ENCODE peak calls at places on chromosomes 5 and 9, in six cellular contexts. One of them, this sample, is unnamed.

GRCh38 chr9:72305102-72305546 is 59.9 kb downstream of the ZFAND5 start:
- DNase-seq in tibial nerve: peak
- DNase-seq in astrocyte of the spinal cord: no peak
- DNase-seq in neuronal stem cell: peak
- DNase-seq in gastrocnemius medialis: peak
- DNase-seq in aorta: peak
- DNase-seq in this sample: peak

GRCh38 chr5:105274079-105274478 is 1711.5 kb upstream of the NUDT12 start:
- DNase-seq in tibial nerve: no peak
- DNase-seq in astrocyte of the spinal cord: no peak
- DNase-seq in neuronal stem cell: no peak
- DNase-seq in aorta: no peak
- DNase-seq in gastrocnemius medialis: no peak
- DNase-seq in this sample: no peak

GRCh38 chr5:140833993-140834392 is at the start of gene PCDHA7:
- DNase-seq in gastrocnemius medialis: no peak
- DNase-seq in neuronal stem cell: no peak
- DNase-seq in astrocyte of the spinal cord: peak
- DNase-seq in tibial nerve: no peak
- DNase-seq in aorta: no peak
- DNase-seq in this sample: no peak

GRCh38 chr5:44365351-44365750 is 23.9 kb downstream of the FGF10 start:
- DNase-seq in tibial nerve: no peak
- DNase-seq in gastrocnemius medialis: no peak
- DNase-seq in astrocyte of the spinal cord: peak
- DNase-seq in neuronal stem cell: no peak
- DNase-seq in aorta: no peak
- DNase-seq in this sample: no peak

GRCh38 chr5:34898258-34898895 is 16.9 kb downstream of the RAD1 start:
- DNase-seq in neuronal stem cell: peak
- DNase-seq in gastrocnemius medialis: peak
- DNase-seq in astrocyte of the spinal cord: peak
- DNase-seq in tibial nerve: peak
- DNase-seq in aorta: peak
- DNase-seq in this sample: peak

GRCh38 chr5:34530637-34531036 is 125.5 kb upstream of the RAI14 start:
- DNase-seq in neuronal stem cell: no peak
- DNase-seq in tibial nerve: no peak
- DNase-seq in aorta: no peak
- DNase-seq in gastrocnemius medialis: no peak
- DNase-seq in astrocyte of the spinal cord: peak
- DNase-seq in this sample: no peak

GRCh38 chr9:131641618-131642495 is 96.5 kb downstream of the PRRT1B start:
- DNase-seq in gastrocnemius medialis: no peak
- DNase-seq in neuronal stem cell: no peak
- DNase-seq in astrocyte of the spinal cord: peak
- DNase-seq in aorta: peak
- DNase-seq in tibial nerve: peak
- DNase-seq in this sample: peak

GRCh38 chr9:135958485-135958884 is 2.7 kb downstream of the UBAC1 start:
- DNase-seq in tibial nerve: no peak
- DNase-seq in aorta: peak
- DNase-seq in astrocyte of the spinal cord: no peak
- DNase-seq in neuronal stem cell: no peak
- DNase-seq in gastrocnemius medialis: peak
- DNase-seq in this sample: no peak

GRCh38 chr9:36603006-36603405 is 30.3 kb downstream of the MELK start:
- DNase-seq in gastrocnemius medialis: no peak
- DNase-seq in aorta: no peak
- DNase-seq in tibial nerve: no peak
- DNase-seq in astrocyte of the spinal cord: peak
- DNase-seq in neuronal stem cell: no peak
- DNase-seq in this sample: no peak

GRCh38 chr9:91034976-91035824 is 233.6 kb downstream of the SYK start:
- DNase-seq in tibial nerve: no peak
- DNase-seq in aorta: no peak
- DNase-seq in gastrocnemius medialis: no peak
- DNase-seq in astrocyte of the spinal cord: no peak
- DNase-seq in neuronal stem cell: no peak
- DNase-seq in this sample: no peak

GRCh38 chr5:139696894-139697658 is 48.9 kb downstream of the CXXC5 start:
- DNase-seq in gastrocnemius medialis: no peak
- DNase-seq in neuronal stem cell: no peak
- DNase-seq in aorta: peak
- DNase-seq in astrocyte of the spinal cord: peak
- DNase-seq in tibial nerve: peak
- DNase-seq in this sample: peak

GRCh38 chr5:57764479-57765089 is 282.0 kb upstream of the ACTBL2 start:
- DNase-seq in tibial nerve: no peak
- DNase-seq in gastrocnemius medialis: no peak
- DNase-seq in aorta: no peak
- DNase-seq in neuronal stem cell: no peak
- DNase-seq in astrocyte of the spinal cord: no peak
- DNase-seq in this sample: no peak

GRCh38 chr5:67289763-67290521 is 93.3 kb upstream of the CD180 start:
- DNase-seq in gastrocnemius medialis: no peak
- DNase-seq in neuronal stem cell: no peak
- DNase-seq in tibial nerve: peak
- DNase-seq in astrocyte of the spinal cord: no peak
- DNase-seq in aorta: no peak
- DNase-seq in this sample: peak

GRCh38 chr9:101601904-101602765 is 7.4 kb upstream of the PPP3R2 start:
- DNase-seq in astrocyte of the spinal cord: peak
- DNase-seq in gastrocnemius medialis: no peak
- DNase-seq in tibial nerve: peak
- DNase-seq in neuronal stem cell: peak
- DNase-seq in aorta: no peak
- DNase-seq in this sample: no peak

GRCh38 chr9:19946446-19947109 is 157.7 kb upstream of the SLC24A2 start:
- DNase-seq in astrocyte of the spinal cord: peak
- DNase-seq in neuronal stem cell: no peak
- DNase-seq in tibial nerve: no peak
- DNase-seq in aorta: no peak
- DNase-seq in gastrocnemius medialis: no peak
- DNase-seq in this sample: no peak

GRCh38 chr5:16995372-16995771 is 59.3 kb upstream of the MYO10 start:
- DNase-seq in astrocyte of the spinal cord: peak
- DNase-seq in tibial nerve: no peak
- DNase-seq in aorta: no peak
- DNase-seq in neuronal stem cell: no peak
- DNase-seq in gastrocnemius medialis: no peak
- DNase-seq in this sample: no peak

GRCh38 chr5:74516217-74516636 is 124.3 kb downstream of the ENC1 start:
- DNase-seq in tibial nerve: no peak
- DNase-seq in neuronal stem cell: no peak
- DNase-seq in astrocyte of the spinal cord: peak
- DNase-seq in gastrocnemius medialis: no peak
- DNase-seq in aorta: no peak
- DNase-seq in this sample: no peak

GRCh38 chr9:133493845-133494540 is 15.1 kb upstream of the SLC2A6 start:
- DNase-seq in gastrocnemius medialis: no peak
- DNase-seq in astrocyte of the spinal cord: no peak
- DNase-seq in neuronal stem cell: no peak
- DNase-seq in aorta: no peak
- DNase-seq in tibial nerve: no peak
- DNase-seq in this sample: peak

GRCh38 chr5:13249854-13250253 is 694.6 kb downstream of the DNAH5 start:
- DNase-seq in astrocyte of the spinal cord: no peak
- DNase-seq in tibial nerve: no peak
- DNase-seq in neuronal stem cell: no peak
- DNase-seq in aorta: no peak
- DNase-seq in gastrocnemius medialis: no peak
- DNase-seq in this sample: no peak

GRCh38 chr9:36988848-36989247 is 45.2 kb downstream of the PAX5 start:
- DNase-seq in tibial nerve: no peak
- DNase-seq in gastrocnemius medialis: no peak
- DNase-seq in neuronal stem cell: no peak
- DNase-seq in aorta: no peak
- DNase-seq in astrocyte of the spinal cord: no peak
- DNase-seq in this sample: no peak

GRCh38 chr5:136133416-136134383 is 1.1 kb downstream of the SMAD5 start:
- DNase-seq in aorta: peak
- DNase-seq in tibial nerve: peak
- DNase-seq in neuronal stem cell: peak
- DNase-seq in astrocyte of the spinal cord: peak
- DNase-seq in gastrocnemius medialis: no peak
- DNase-seq in this sample: peak

GRCh38 chr5:136132087-136132486 is 558 bp upstream of the SMAD5 start:
- DNase-seq in gastrocnemius medialis: no peak
- DNase-seq in astrocyte of the spinal cord: no peak
- DNase-seq in aorta: no peak
- DNase-seq in tibial nerve: no peak
- DNase-seq in neuronal stem cell: peak
- DNase-seq in this sample: peak

GRCh38 chr5:136132557-136133415 is at the start of gene SMAD5:
- DNase-seq in aorta: peak
- DNase-seq in gastrocnemius medialis: peak
- DNase-seq in astrocyte of the spinal cord: peak
- DNase-seq in tibial nerve: peak
- DNase-seq in neuronal stem cell: peak
- DNase-seq in this sample: peak

GRCh38 chr5:136135536-136135935 is 2.9 kb downstream of the SMAD5 start:
- DNase-seq in gastrocnemius medialis: no peak
- DNase-seq in astrocyte of the spinal cord: no peak
- DNase-seq in aorta: no peak
- DNase-seq in tibial nerve: no peak
- DNase-seq in neuronal stem cell: no peak
- DNase-seq in this sample: no peak

GRCh38 chr5:136134653-136135052 is 2.0 kb downstream of the SMAD5 start:
- DNase-seq in astrocyte of the spinal cord: no peak
- DNase-seq in aorta: no peak
- DNase-seq in tibial nerve: no peak
- DNase-seq in gastrocnemius medialis: no peak
- DNase-seq in neuronal stem cell: no peak
- DNase-seq in this sample: no peak
- H3K4me3 ChIP-seq in astrocyte of the spinal cord: peak
- H3K4me3 ChIP-seq in aorta: no peak
- H3K4me3 ChIP-seq in tibial nerve: no peak
- H3K4me3 ChIP-seq in gastrocnemius medialis: peak
- H3K4me3 ChIP-seq in neuronal stem cell: peak
- H3K4me3 ChIP-seq in this sample: peak

DNA sequence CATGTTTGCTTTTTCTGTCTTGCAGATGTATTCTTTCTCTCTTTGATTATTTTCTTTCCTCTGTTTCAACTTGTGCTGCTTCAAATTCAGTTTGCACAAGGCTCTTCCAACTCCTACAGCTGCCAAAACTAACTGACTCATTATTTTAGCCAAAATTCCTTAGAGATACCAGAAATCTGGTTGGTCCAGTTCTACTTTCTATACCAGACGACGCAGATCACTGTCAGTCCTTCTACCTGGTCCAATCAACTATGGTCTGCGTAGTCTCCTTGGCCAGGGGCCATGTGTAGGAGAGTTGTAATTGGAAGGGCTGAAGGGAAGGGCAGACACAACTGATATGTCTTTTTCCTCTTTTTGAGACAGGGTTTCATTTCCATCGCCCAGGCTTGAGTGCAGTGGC is 51.9 kb upstream of the JAK2 start:
- DNase-seq in tibial nerve: no peak
- DNase-seq in aorta: no peak
- DNase-seq in astrocyte of the spinal cord: peak
- DNase-seq in gastrocnemius medialis: no peak
- DNase-seq in neuronal stem cell: no peak
- DNase-seq in this sample: peak
- H3K4me3 ChIP-seq in tibial nerve: no peak
- H3K4me3 ChIP-seq in aorta: no peak
- H3K4me3 ChIP-seq in astrocyte of the spinal cord: no peak
- H3K4me3 ChIP-seq in gastrocnemius medialis: no peak
- H3K4me3 ChIP-seq in neuronal stem cell: no peak
- H3K4me3 ChIP-seq in this sample: no peak

GRCh38 chr5:124652892-124653441 is 93.5 kb downstream of the ZNF608 start:
- DNase-seq in aorta: no peak
- DNase-seq in gastrocnemius medialis: no peak
- DNase-seq in astrocyte of the spinal cord: no peak
- DNase-seq in neuronal stem cell: no peak
- DNase-seq in tibial nerve: no peak
- DNase-seq in this sample: no peak

GRCh38 chr5:124654418-124654817 is 92.0 kb downstream of the ZNF608 start:
- DNase-seq in neuronal stem cell: no peak
- DNase-seq in gastrocnemius medialis: no peak
- DNase-seq in aorta: no peak
- DNase-seq in tibial nerve: no peak
- DNase-seq in astrocyte of the spinal cord: no peak
- DNase-seq in this sample: no peak

GRCh38 chr5:124655211-124655880 is 91.1 kb downstream of the ZNF608 start:
- DNase-seq in tibial nerve: no peak
- DNase-seq in astrocyte of the spinal cord: peak
- DNase-seq in aorta: no peak
- DNase-seq in neuronal stem cell: no peak
- DNase-seq in gastrocnemius medialis: no peak
- DNase-seq in this sample: no peak

GRCh38 chr5:124658867-124659557 is 87.4 kb downstream of the ZNF608 start:
- DNase-seq in aorta: no peak
- DNase-seq in astrocyte of the spinal cord: no peak
- DNase-seq in gastrocnemius medialis: no peak
- DNase-seq in neuronal stem cell: no peak
- DNase-seq in tibial nerve: no peak
- DNase-seq in this sample: no peak

DNA sequence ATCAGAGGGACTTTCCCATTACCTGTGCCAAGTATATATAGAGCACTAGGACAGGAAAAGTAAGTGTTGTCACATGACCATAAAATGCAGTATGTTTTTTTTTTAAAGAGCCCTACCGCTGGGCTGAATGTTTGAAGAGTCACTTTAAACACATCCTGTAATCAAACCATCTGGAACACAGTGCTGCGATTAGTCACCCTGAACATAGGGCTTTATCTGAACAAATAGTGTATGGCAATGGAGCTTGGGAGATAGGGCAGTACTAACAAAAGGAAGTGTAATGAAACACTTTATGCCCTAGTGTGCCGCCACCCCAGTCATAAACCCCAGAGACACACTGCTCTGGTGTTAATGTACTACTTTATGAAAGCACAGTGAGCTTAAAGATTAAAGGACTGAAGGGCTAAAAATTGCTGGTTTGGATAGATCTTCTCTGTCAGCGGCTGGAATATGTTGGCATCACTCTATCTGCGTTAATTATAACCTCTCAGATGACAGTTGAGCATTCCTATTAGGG is 90.4 kb downstream of the ZNF608 start:
- DNase-seq in gastrocnemius medialis: peak
- DNase-seq in aorta: no peak
- DNase-seq in tibial nerve: no peak
- DNase-seq in neuronal stem cell: no peak
- DNase-seq in astrocyte of the spinal cord: peak
- DNase-seq in this sample: no peak
- H3K4me3 ChIP-seq in gastrocnemius medialis: peak
- H3K4me3 ChIP-seq in aorta: no peak
- H3K4me3 ChIP-seq in tibial nerve: no peak
- H3K4me3 ChIP-seq in neuronal stem cell: no peak
- H3K4me3 ChIP-seq in astrocyte of the spinal cord: no peak
- H3K4me3 ChIP-seq in this sample: no peak

DNA sequence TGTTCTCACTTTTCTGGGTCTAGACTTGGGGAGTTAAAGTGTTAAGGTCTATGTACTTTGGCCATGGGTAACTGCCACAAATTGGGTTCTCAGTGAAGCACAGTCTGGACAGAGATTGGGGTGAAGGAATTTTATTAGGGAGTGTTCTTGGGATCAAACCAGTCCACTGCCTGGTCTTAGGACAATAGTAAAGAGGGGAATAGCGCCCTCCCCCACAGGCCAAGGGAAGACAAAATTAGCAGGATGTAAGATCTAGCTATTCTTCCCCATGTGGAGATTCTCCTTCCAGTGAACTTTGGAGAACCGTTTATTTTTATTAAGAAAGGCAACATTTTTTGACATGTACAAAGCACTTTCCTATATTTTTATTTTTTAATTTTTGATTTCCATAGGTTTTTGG is 18.4 kb upstream of the RIC1 start:
- DNase-seq in neuronal stem cell: no peak
- DNase-seq in tibial nerve: no peak
- DNase-seq in astrocyte of the spinal cord: no peak
- DNase-seq in gastrocnemius medialis: no peak
- DNase-seq in aorta: no peak
- DNase-seq in this sample: no peak
- H3K4me3 ChIP-seq in neuronal stem cell: no peak
- H3K4me3 ChIP-seq in tibial nerve: no peak
- H3K4me3 ChIP-seq in astrocyte of the spinal cord: no peak
- H3K4me3 ChIP-seq in gastrocnemius medialis: no peak
- H3K4me3 ChIP-seq in aorta: no peak
- H3K4me3 ChIP-seq in this sample: no peak